ENCODE peak calls at places on chromosomes 11 and 22, in nine cellular contexts. One of them, this sample, is unnamed.

GRCh38 chr22:45551310-45552016 is 48.8 kb downstream of the FBLN1 start:
- DNase-seq in cardiac muscle cell: no peak
- DNase-seq in astrocyte of the spinal cord: no peak
- DNase-seq in CD8-positive, alpha-beta T cell: no peak
- DNase-seq in transverse colon: no peak
- DNase-seq in progenitor cell of endocrine pancreas: no peak
- DNase-seq in mucosa of descending colon: no peak
- DNase-seq in upper lobe of right lung: no peak
- DNase-seq in glutamatergic neuron: no peak
- DNase-seq in this sample: no peak

GRCh38 chr11:19938051-19938856 is 222.0 kb downstream of the DBX1 start:
- DNase-seq in cardiac muscle cell: peak
- DNase-seq in astrocyte of the spinal cord: peak
- DNase-seq in CD8-positive, alpha-beta T cell: no peak
- DNase-seq in transverse colon: peak
- DNase-seq in progenitor cell of endocrine pancreas: peak
- DNase-seq in mucosa of descending colon: peak
- DNase-seq in upper lobe of right lung: no peak
- DNase-seq in glutamatergic neuron: peak
- DNase-seq in this sample: peak

GRCh38 chr11:113626736-113627135 is 79.4 kb downstream of the TMPRSS5 start:
- DNase-seq in cardiac muscle cell: no peak
- DNase-seq in astrocyte of the spinal cord: no peak
- DNase-seq in CD8-positive, alpha-beta T cell: no peak
- DNase-seq in transverse colon: no peak
- DNase-seq in progenitor cell of endocrine pancreas: no peak
- DNase-seq in mucosa of descending colon: no peak
- DNase-seq in upper lobe of right lung: no peak
- DNase-seq in glutamatergic neuron: no peak
- DNase-seq in this sample: no peak

GRCh38 chr11:70650075-70650909 is 252.0 kb downstream of the CTTN start:
- DNase-seq in cardiac muscle cell: peak
- DNase-seq in astrocyte of the spinal cord: peak
- DNase-seq in CD8-positive, alpha-beta T cell: peak
- DNase-seq in transverse colon: peak
- DNase-seq in progenitor cell of endocrine pancreas: peak
- DNase-seq in mucosa of descending colon: peak
- DNase-seq in upper lobe of right lung: peak
- DNase-seq in glutamatergic neuron: no peak
- DNase-seq in this sample: no peak

GRCh38 chr11:120344302-120345004 is 8.2 kb downstream of the ARHGEF12 start:
- DNase-seq in cardiac muscle cell: no peak
- DNase-seq in astrocyte of the spinal cord: peak
- DNase-seq in CD8-positive, alpha-beta T cell: peak
- DNase-seq in transverse colon: peak
- DNase-seq in progenitor cell of endocrine pancreas: no peak
- DNase-seq in mucosa of descending colon: no peak
- DNase-seq in upper lobe of right lung: no peak
- DNase-seq in glutamatergic neuron: no peak
- DNase-seq in this sample: no peak

GRCh38 chr11:99019676-99020075 is 1.1 kb upstream of the CNTN5 start:
- DNase-seq in cardiac muscle cell: no peak
- DNase-seq in astrocyte of the spinal cord: no peak
- DNase-seq in CD8-positive, alpha-beta T cell: no peak
- DNase-seq in transverse colon: no peak
- DNase-seq in progenitor cell of endocrine pancreas: no peak
- DNase-seq in mucosa of descending colon: no peak
- DNase-seq in upper lobe of right lung: no peak
- DNase-seq in glutamatergic neuron: peak
- DNase-seq in this sample: no peak

GRCh38 chr22:35742342-35743100 is 24.8 kb downstream of the APOL5 start:
- DNase-seq in cardiac muscle cell: no peak
- DNase-seq in astrocyte of the spinal cord: peak
- DNase-seq in CD8-positive, alpha-beta T cell: no peak
- DNase-seq in transverse colon: no peak
- DNase-seq in progenitor cell of endocrine pancreas: no peak
- DNase-seq in mucosa of descending colon: no peak
- DNase-seq in upper lobe of right lung: no peak
- DNase-seq in glutamatergic neuron: no peak
- DNase-seq in this sample: no peak

GRCh38 chr11:111549196-111549868 is 8.8 kb downstream of the LAYN start:
- DNase-seq in cardiac muscle cell: no peak
- DNase-seq in astrocyte of the spinal cord: no peak
- DNase-seq in CD8-positive, alpha-beta T cell: no peak
- DNase-seq in transverse colon: no peak
- DNase-seq in progenitor cell of endocrine pancreas: no peak
- DNase-seq in mucosa of descending colon: no peak
- DNase-seq in upper lobe of right lung: no peak
- DNase-seq in glutamatergic neuron: no peak
- DNase-seq in this sample: no peak

GRCh38 chr11:79400717-79401330 is 40.0 kb downstream of the TENM4 start:
- DNase-seq in cardiac muscle cell: peak
- DNase-seq in astrocyte of the spinal cord: peak
- DNase-seq in CD8-positive, alpha-beta T cell: no peak
- DNase-seq in transverse colon: peak
- DNase-seq in progenitor cell of endocrine pancreas: no peak
- DNase-seq in mucosa of descending colon: peak
- DNase-seq in upper lobe of right lung: peak
- DNase-seq in glutamatergic neuron: peak
- DNase-seq in this sample: no peak

GRCh38 chr22:39651783-39652058 is 81.2 kb downstream of the CACNA1I start:
- DNase-seq in cardiac muscle cell: no peak
- DNase-seq in astrocyte of the spinal cord: no peak
- DNase-seq in CD8-positive, alpha-beta T cell: no peak
- DNase-seq in transverse colon: no peak
- DNase-seq in progenitor cell of endocrine pancreas: no peak
- DNase-seq in mucosa of descending colon: no peak
- DNase-seq in upper lobe of right lung: no peak
- DNase-seq in glutamatergic neuron: no peak
- DNase-seq in this sample: no peak

GRCh38 chr22:46432164-46433068 is 96.9 kb downstream of the TRMU start:
- DNase-seq in cardiac muscle cell: no peak
- DNase-seq in astrocyte of the spinal cord: no peak
- DNase-seq in CD8-positive, alpha-beta T cell: peak
- DNase-seq in transverse colon: peak
- DNase-seq in progenitor cell of endocrine pancreas: no peak
- DNase-seq in mucosa of descending colon: peak
- DNase-seq in upper lobe of right lung: no peak
- DNase-seq in glutamatergic neuron: no peak
- DNase-seq in this sample: peak

GRCh38 chr22:43420991-43421665 is 9.3 kb downstream of the MPPED1 start:
- DNase-seq in cardiac muscle cell: no peak
- DNase-seq in astrocyte of the spinal cord: no peak
- DNase-seq in CD8-positive, alpha-beta T cell: no peak
- DNase-seq in transverse colon: no peak
- DNase-seq in progenitor cell of endocrine pancreas: no peak
- DNase-seq in mucosa of descending colon: no peak
- DNase-seq in upper lobe of right lung: no peak
- DNase-seq in glutamatergic neuron: peak
- DNase-seq in this sample: no peak

GRCh38 chr11:128424271-128424709 is 163.1 kb downstream of the ETS1 start:
- DNase-seq in cardiac muscle cell: peak
- DNase-seq in astrocyte of the spinal cord: peak
- DNase-seq in CD8-positive, alpha-beta T cell: no peak
- DNase-seq in transverse colon: no peak
- DNase-seq in progenitor cell of endocrine pancreas: no peak
- DNase-seq in mucosa of descending colon: peak
- DNase-seq in upper lobe of right lung: no peak
- DNase-seq in glutamatergic neuron: no peak
- DNase-seq in this sample: no peak

GRCh38 chr11:44191322-44192014 is 96.0 kb downstream of the EXT2 start:
- DNase-seq in cardiac muscle cell: no peak
- DNase-seq in astrocyte of the spinal cord: no peak
- DNase-seq in CD8-positive, alpha-beta T cell: no peak
- DNase-seq in transverse colon: no peak
- DNase-seq in progenitor cell of endocrine pancreas: no peak
- DNase-seq in mucosa of descending colon: no peak
- DNase-seq in upper lobe of right lung: no peak
- DNase-seq in glutamatergic neuron: no peak
- DNase-seq in this sample: no peak
- TF ChIP-seq CTCF in cardiac muscle cell: no peak
- TF ChIP-seq CTCF in astrocyte of the spinal cord: no peak
- TF ChIP-seq CTCF in CD8-positive, alpha-beta T cell: no peak
- TF ChIP-seq CTCF in transverse colon: no peak
- TF ChIP-seq CTCF in progenitor cell of endocrine pancreas: peak
- TF ChIP-seq CTCF in mucosa of descending colon: no peak
- TF ChIP-seq CTCF in upper lobe of right lung: no peak
- TF ChIP-seq CTCF in glutamatergic neuron: no peak
- TF ChIP-seq CTCF in this sample: no peak

GRCh38 chr11:65851083-65851579 is 6.8 kb downstream of the CFL1 start:
- DNase-seq in cardiac muscle cell: no peak
- DNase-seq in astrocyte of the spinal cord: no peak
- DNase-seq in CD8-positive, alpha-beta T cell: no peak
- DNase-seq in transverse colon: no peak
- DNase-seq in progenitor cell of endocrine pancreas: no peak
- DNase-seq in mucosa of descending colon: no peak
- DNase-seq in upper lobe of right lung: no peak
- DNase-seq in glutamatergic neuron: no peak
- DNase-seq in this sample: no peak
- TF ChIP-seq CTCF in cardiac muscle cell: peak
- TF ChIP-seq CTCF in astrocyte of the spinal cord: peak
- TF ChIP-seq CTCF in CD8-positive, alpha-beta T cell: no peak
- TF ChIP-seq CTCF in transverse colon: peak
- TF ChIP-seq CTCF in progenitor cell of endocrine pancreas: peak
- TF ChIP-seq CTCF in mucosa of descending colon: no peak
- TF ChIP-seq CTCF in upper lobe of right lung: peak
- TF ChIP-seq CTCF in glutamatergic neuron: peak
- TF ChIP-seq CTCF in this sample: no peak

DNA sequence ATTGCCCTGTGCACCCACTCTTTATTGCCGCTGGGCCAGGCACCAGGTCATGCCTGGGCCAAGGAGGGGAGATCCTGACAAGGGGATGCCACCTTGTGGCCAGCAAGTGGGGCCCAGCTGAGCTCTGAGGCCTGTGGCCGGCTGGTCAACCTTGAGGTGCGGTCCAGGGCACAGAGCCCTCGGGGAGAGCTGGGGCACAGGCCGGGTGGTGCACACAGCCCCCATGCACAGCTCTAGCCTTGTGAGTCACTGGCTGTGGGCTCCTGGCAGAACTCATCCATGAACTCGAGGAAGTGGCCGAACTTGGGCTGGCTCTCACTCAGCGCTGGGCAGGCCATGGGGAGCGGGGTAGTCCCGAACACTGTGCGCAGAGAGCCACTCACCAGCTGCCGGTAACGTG is 94.3 kb downstream of the RNF169 start:
- DNase-seq in cardiac muscle cell: no peak
- DNase-seq in astrocyte of the spinal cord: no peak
- DNase-seq in CD8-positive, alpha-beta T cell: no peak
- DNase-seq in transverse colon: no peak
- DNase-seq in progenitor cell of endocrine pancreas: no peak
- DNase-seq in mucosa of descending colon: no peak
- DNase-seq in upper lobe of right lung: no peak
- DNase-seq in glutamatergic neuron: no peak
- DNase-seq in this sample: no peak
- TF ChIP-seq CTCF in cardiac muscle cell: no peak
- TF ChIP-seq CTCF in astrocyte of the spinal cord: peak
- TF ChIP-seq CTCF in CD8-positive, alpha-beta T cell: no peak
- TF ChIP-seq CTCF in transverse colon: no peak
- TF ChIP-seq CTCF in progenitor cell of endocrine pancreas: no peak
- TF ChIP-seq CTCF in mucosa of descending colon: no peak
- TF ChIP-seq CTCF in upper lobe of right lung: no peak
- TF ChIP-seq CTCF in glutamatergic neuron: no peak
- TF ChIP-seq CTCF in this sample: no peak

GRCh38 chr11:87878373-87878779 is 296.9 kb downstream of the RAB38 start:
- DNase-seq in cardiac muscle cell: peak
- DNase-seq in astrocyte of the spinal cord: peak
- DNase-seq in CD8-positive, alpha-beta T cell: no peak
- DNase-seq in transverse colon: no peak
- DNase-seq in progenitor cell of endocrine pancreas: no peak
- DNase-seq in mucosa of descending colon: no peak
- DNase-seq in upper lobe of right lung: no peak
- DNase-seq in glutamatergic neuron: no peak
- DNase-seq in this sample: no peak
- TF ChIP-seq CTCF in cardiac muscle cell: peak
- TF ChIP-seq CTCF in astrocyte of the spinal cord: peak
- TF ChIP-seq CTCF in CD8-positive, alpha-beta T cell: no peak
- TF ChIP-seq CTCF in transverse colon: no peak
- TF ChIP-seq CTCF in progenitor cell of endocrine pancreas: peak
- TF ChIP-seq CTCF in mucosa of descending colon: no peak
- TF ChIP-seq CTCF in upper lobe of right lung: peak
- TF ChIP-seq CTCF in glutamatergic neuron: peak
- TF ChIP-seq CTCF in this sample: no peak